ENCODE peak calls at places on chromosomes 11 and 22, in eight cellular contexts. One of them, this sample, is unnamed.
A peak's percentile ranks its signal among the peaks of the same experiment; 100 is the strongest.

GRCh38 chr22:36435516-36436415 is 45.7 kb downstream of the TXN2 start:
- DNase-seq in effector memory CD4-positive, alpha-beta T cell: peak; percentile 60
- DNase-seq in naive thymus-derived CD4-positive, alpha-beta T cell: peak; percentile 89
- DNase-seq in psoas muscle: no peak
- DNase-seq in right lobe of liver: peak; percentile 78
- DNase-seq in mesenchymal stem cell: peak; percentile 67
- DNase-seq in GM23248: no peak
- DNase-seq in breast epithelium: peak; percentile 71
- DNase-seq in this sample: peak; percentile 76

GRCh38 chr11:64216879-64217278 is 9.1 kb downstream of the TRPT1 start:
- DNase-seq in effector memory CD4-positive, alpha-beta T cell: no peak
- DNase-seq in naive thymus-derived CD4-positive, alpha-beta T cell: no peak
- DNase-seq in psoas muscle: no peak
- DNase-seq in right lobe of liver: no peak
- DNase-seq in mesenchymal stem cell: no peak
- DNase-seq in GM23248: no peak
- DNase-seq in breast epithelium: no peak
- DNase-seq in this sample: no peak

GRCh38 chr22:47392729-47393128 is 630.3 kb downstream of the TBC1D22A start:
- DNase-seq in effector memory CD4-positive, alpha-beta T cell: no peak
- DNase-seq in naive thymus-derived CD4-positive, alpha-beta T cell: no peak
- DNase-seq in psoas muscle: no peak
- DNase-seq in right lobe of liver: peak; percentile 13
- DNase-seq in mesenchymal stem cell: no peak
- DNase-seq in GM23248: no peak
- DNase-seq in breast epithelium: no peak
- DNase-seq in this sample: no peak

GRCh38 chr11:75280770-75281468 is 40.3 kb downstream of the TPBGL start:
- DNase-seq in effector memory CD4-positive, alpha-beta T cell: no peak
- DNase-seq in naive thymus-derived CD4-positive, alpha-beta T cell: peak; percentile 8
- DNase-seq in psoas muscle: no peak
- DNase-seq in right lobe of liver: peak; percentile 24
- DNase-seq in mesenchymal stem cell: no peak
- DNase-seq in GM23248: no peak
- DNase-seq in breast epithelium: no peak
- DNase-seq in this sample: no peak

GRCh38 chr11:2567026-2567671 is 122.3 kb downstream of the KCNQ1 start:
- DNase-seq in effector memory CD4-positive, alpha-beta T cell: no peak
- DNase-seq in naive thymus-derived CD4-positive, alpha-beta T cell: no peak
- DNase-seq in psoas muscle: peak; percentile 3
- DNase-seq in right lobe of liver: peak; percentile 5
- DNase-seq in mesenchymal stem cell: no peak
- DNase-seq in GM23248: no peak
- DNase-seq in breast epithelium: no peak
- DNase-seq in this sample: no peak

GRCh38 chr22:24595228-24595627 is 2.4 kb upstream of the LRRC75B start:
- DNase-seq in effector memory CD4-positive, alpha-beta T cell: no peak
- DNase-seq in naive thymus-derived CD4-positive, alpha-beta T cell: no peak
- DNase-seq in psoas muscle: no peak
- DNase-seq in right lobe of liver: no peak
- DNase-seq in mesenchymal stem cell: no peak
- DNase-seq in GM23248: no peak
- DNase-seq in breast epithelium: no peak
- DNase-seq in this sample: no peak

GRCh38 chr11:117037952-117038350 is 60.3 kb downstream of the SIK3 start:
- DNase-seq in effector memory CD4-positive, alpha-beta T cell: no peak
- DNase-seq in naive thymus-derived CD4-positive, alpha-beta T cell: no peak
- DNase-seq in psoas muscle: no peak
- DNase-seq in right lobe of liver: no peak
- DNase-seq in mesenchymal stem cell: no peak
- DNase-seq in GM23248: no peak
- DNase-seq in breast epithelium: no peak
- DNase-seq in this sample: no peak

GRCh38 chr11:36057372-36058045 is 113.6 kb downstream of the LDLRAD3 start:
- DNase-seq in effector memory CD4-positive, alpha-beta T cell: no peak
- DNase-seq in naive thymus-derived CD4-positive, alpha-beta T cell: no peak
- DNase-seq in psoas muscle: peak; percentile 62
- DNase-seq in right lobe of liver: no peak
- DNase-seq in mesenchymal stem cell: no peak
- DNase-seq in GM23248: peak; percentile 21
- DNase-seq in breast epithelium: no peak
- DNase-seq in this sample: no peak

GRCh38 chr11:28529540-28530410 is 421.6 kb downstream of the METTL15 start:
- DNase-seq in effector memory CD4-positive, alpha-beta T cell: no peak
- DNase-seq in naive thymus-derived CD4-positive, alpha-beta T cell: no peak
- DNase-seq in psoas muscle: no peak
- DNase-seq in right lobe of liver: no peak
- DNase-seq in mesenchymal stem cell: peak; percentile 75
- DNase-seq in GM23248: peak; percentile 71
- DNase-seq in breast epithelium: no peak
- DNase-seq in this sample: no peak

GRCh38 chr11:35558468-35558867 is 33.1 kb upstream of the PAMR1 start:
- DNase-seq in effector memory CD4-positive, alpha-beta T cell: no peak
- DNase-seq in naive thymus-derived CD4-positive, alpha-beta T cell: no peak
- DNase-seq in psoas muscle: no peak
- DNase-seq in right lobe of liver: no peak
- DNase-seq in mesenchymal stem cell: peak; percentile 93
- DNase-seq in GM23248: no peak
- DNase-seq in breast epithelium: no peak
- DNase-seq in this sample: no peak

GRCh38 chr11:73969991-73970800 is 12.4 kb downstream of the UCP2 start:
- DNase-seq in effector memory CD4-positive, alpha-beta T cell: no peak
- DNase-seq in naive thymus-derived CD4-positive, alpha-beta T cell: peak; percentile 35
- DNase-seq in psoas muscle: no peak
- DNase-seq in right lobe of liver: no peak
- DNase-seq in mesenchymal stem cell: no peak
- DNase-seq in GM23248: no peak
- DNase-seq in breast epithelium: no peak
- DNase-seq in this sample: peak; percentile 52

GRCh38 chr11:82995276-82995675 is 76.4 kb downstream of the RAB30 start:
- DNase-seq in effector memory CD4-positive, alpha-beta T cell: no peak
- DNase-seq in naive thymus-derived CD4-positive, alpha-beta T cell: no peak
- DNase-seq in psoas muscle: no peak
- DNase-seq in right lobe of liver: no peak
- DNase-seq in mesenchymal stem cell: no peak
- DNase-seq in GM23248: no peak
- DNase-seq in breast epithelium: no peak
- DNase-seq in this sample: no peak

GRCh38 chr22:39077513-39077840 is 402 bp downstream of the APOBEC3G start:
- DNase-seq in effector memory CD4-positive, alpha-beta T cell: no peak
- DNase-seq in naive thymus-derived CD4-positive, alpha-beta T cell: no peak
- DNase-seq in psoas muscle: no peak
- DNase-seq in right lobe of liver: no peak
- DNase-seq in mesenchymal stem cell: no peak
- DNase-seq in GM23248: no peak
- DNase-seq in breast epithelium: no peak
- DNase-seq in this sample: no peak

GRCh38 chr22:38051900-38052862 is 5.0 kb upstream of the PICK1 start:
- DNase-seq in effector memory CD4-positive, alpha-beta T cell: peak; percentile 66
- DNase-seq in naive thymus-derived CD4-positive, alpha-beta T cell: peak; percentile 65
- DNase-seq in psoas muscle: peak; percentile 77
- DNase-seq in right lobe of liver: peak; percentile 82
- DNase-seq in mesenchymal stem cell: peak; percentile 78
- DNase-seq in GM23248: peak; percentile 78
- DNase-seq in breast epithelium: peak; percentile 68
- DNase-seq in this sample: peak; percentile 79

GRCh38 chr22:38049812-38050619 is 7.2 kb upstream of the PICK1 start:
- DNase-seq in effector memory CD4-positive, alpha-beta T cell: no peak
- DNase-seq in naive thymus-derived CD4-positive, alpha-beta T cell: no peak
- DNase-seq in psoas muscle: no peak
- DNase-seq in right lobe of liver: no peak
- DNase-seq in mesenchymal stem cell: no peak
- DNase-seq in GM23248: no peak
- DNase-seq in breast epithelium: no peak
- DNase-seq in this sample: no peak

GRCh38 chr22:38046070-38046748 is 11.0 kb upstream of the PICK1 start:
- DNase-seq in effector memory CD4-positive, alpha-beta T cell: no peak
- DNase-seq in naive thymus-derived CD4-positive, alpha-beta T cell: no peak
- DNase-seq in psoas muscle: no peak
- DNase-seq in right lobe of liver: no peak
- DNase-seq in mesenchymal stem cell: no peak
- DNase-seq in GM23248: no peak
- DNase-seq in breast epithelium: no peak
- DNase-seq in this sample: no peak

GRCh38 chr22:38051261-38051660 is 5.9 kb upstream of the PICK1 start:
- DNase-seq in effector memory CD4-positive, alpha-beta T cell: no peak
- DNase-seq in naive thymus-derived CD4-positive, alpha-beta T cell: no peak
- DNase-seq in psoas muscle: no peak
- DNase-seq in right lobe of liver: no peak
- DNase-seq in mesenchymal stem cell: no peak
- DNase-seq in GM23248: no peak
- DNase-seq in breast epithelium: no peak
- DNase-seq in this sample: no peak

DNA sequence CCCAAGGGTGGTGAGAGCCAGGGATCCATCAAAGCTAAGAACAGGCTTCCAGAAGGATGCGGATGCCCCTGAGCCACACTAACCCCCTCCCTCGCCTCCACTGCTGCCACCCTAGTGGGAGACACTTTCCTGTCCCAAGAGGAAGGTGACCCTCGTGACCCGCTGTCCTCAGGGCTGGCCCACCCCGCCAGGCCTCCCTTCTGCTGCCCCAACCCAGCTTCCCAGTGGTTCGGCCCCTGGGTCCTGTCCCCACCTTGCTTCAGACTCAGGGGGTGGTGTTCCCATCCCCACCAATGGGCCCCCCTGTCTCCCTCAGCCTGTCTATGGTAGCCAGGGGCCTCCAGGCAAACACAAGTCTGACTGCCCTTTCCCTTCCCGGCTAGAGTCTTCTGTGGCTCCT is 6.5 kb upstream of the PICK1 start:
- DNase-seq in effector memory CD4-positive, alpha-beta T cell: no peak
- DNase-seq in naive thymus-derived CD4-positive, alpha-beta T cell: no peak
- DNase-seq in psoas muscle: no peak
- DNase-seq in right lobe of liver: no peak
- DNase-seq in mesenchymal stem cell: no peak
- DNase-seq in GM23248: no peak
- DNase-seq in breast epithelium: no peak
- DNase-seq in this sample: no peak
- H3K27ac ChIP-seq in effector memory CD4-positive, alpha-beta T cell: no peak overlapping the region
- H3K27ac ChIP-seq in naive thymus-derived CD4-positive, alpha-beta T cell: no peak overlapping the region
- H3K27ac ChIP-seq in psoas muscle: no peak overlapping the region
- H3K27ac ChIP-seq in right lobe of liver: no peak overlapping the region
- H3K27ac ChIP-seq in mesenchymal stem cell: no peak overlapping the region
- H3K27ac ChIP-seq in GM23248: no peak overlapping the region
- H3K27ac ChIP-seq in breast epithelium: no peak overlapping the region
- H3K27ac ChIP-seq in this sample: no peak overlapping the region

GRCh38 chr11:108732395-108732794 is 67.5 kb downstream of the DDX10 start:
- DNase-seq in effector memory CD4-positive, alpha-beta T cell: no peak
- DNase-seq in naive thymus-derived CD4-positive, alpha-beta T cell: no peak
- DNase-seq in psoas muscle: no peak
- DNase-seq in right lobe of liver: no peak
- DNase-seq in mesenchymal stem cell: no peak
- DNase-seq in GM23248: no peak
- DNase-seq in breast epithelium: no peak
- DNase-seq in this sample: no peak

GRCh38 chr11:108727665-108728064 is 62.8 kb downstream of the DDX10 start:
- DNase-seq in effector memory CD4-positive, alpha-beta T cell: no peak
- DNase-seq in naive thymus-derived CD4-positive, alpha-beta T cell: no peak
- DNase-seq in psoas muscle: no peak
- DNase-seq in right lobe of liver: no peak
- DNase-seq in mesenchymal stem cell: no peak
- DNase-seq in GM23248: no peak
- DNase-seq in breast epithelium: no peak
- DNase-seq in this sample: no peak

GRCh38 chr11:108734956-108735559 is 70.2 kb downstream of the DDX10 start:
- DNase-seq in effector memory CD4-positive, alpha-beta T cell: no peak
- DNase-seq in naive thymus-derived CD4-positive, alpha-beta T cell: no peak
- DNase-seq in psoas muscle: no peak
- DNase-seq in right lobe of liver: no peak
- DNase-seq in mesenchymal stem cell: peak; percentile 26
- DNase-seq in GM23248: peak; percentile 24
- DNase-seq in breast epithelium: no peak
- DNase-seq in this sample: no peak

GRCh38 chr11:108733479-108734116 is 68.7 kb downstream of the DDX10 start:
- DNase-seq in effector memory CD4-positive, alpha-beta T cell: no peak
- DNase-seq in naive thymus-derived CD4-positive, alpha-beta T cell: no peak
- DNase-seq in psoas muscle: no peak
- DNase-seq in right lobe of liver: no peak
- DNase-seq in mesenchymal stem cell: peak; percentile 39
- DNase-seq in GM23248: peak; percentile 70
- DNase-seq in breast epithelium: no peak
- DNase-seq in this sample: no peak
- H3K27ac ChIP-seq in effector memory CD4-positive, alpha-beta T cell: no peak overlapping the region
- H3K27ac ChIP-seq in naive thymus-derived CD4-positive, alpha-beta T cell: no peak overlapping the region
- H3K27ac ChIP-seq in psoas muscle: no peak overlapping the region
- H3K27ac ChIP-seq in right lobe of liver: no peak overlapping the region
- H3K27ac ChIP-seq in mesenchymal stem cell: no peak overlapping the region
- H3K27ac ChIP-seq in GM23248: no peak overlapping the region
- H3K27ac ChIP-seq in breast epithelium: no peak overlapping the region
- H3K27ac ChIP-seq in this sample: no peak overlapping the region

DNA sequence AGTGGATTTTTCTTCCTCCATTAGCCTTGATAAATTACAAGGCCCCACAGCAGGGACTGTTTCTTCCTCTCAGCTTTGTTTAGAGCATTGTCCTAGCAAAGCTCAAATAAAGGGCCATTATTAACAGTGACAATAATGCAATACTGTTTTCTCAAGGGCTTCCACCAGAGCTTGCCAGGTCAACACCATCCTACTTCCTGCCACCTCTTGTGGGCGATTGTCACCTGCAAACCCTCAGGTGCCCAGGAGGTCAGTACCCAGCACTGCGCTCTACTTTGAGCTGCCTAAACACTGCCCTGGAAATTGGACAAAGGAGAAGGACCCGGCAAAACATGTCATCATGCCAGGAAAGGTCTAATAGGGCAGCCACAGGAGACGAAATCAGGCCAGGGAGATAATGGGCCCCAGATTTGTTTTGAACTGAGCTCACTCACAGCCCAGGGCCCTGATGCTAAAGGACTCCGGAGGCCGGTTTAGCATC is 95.2 kb downstream of the ABTB2 start:
- DNase-seq in effector memory CD4-positive, alpha-beta T cell: no peak
- DNase-seq in naive thymus-derived CD4-positive, alpha-beta T cell: no peak
- DNase-seq in psoas muscle: no peak
- DNase-seq in right lobe of liver: peak; percentile 29
- DNase-seq in mesenchymal stem cell: no peak
- DNase-seq in GM23248: no peak
- DNase-seq in breast epithelium: peak; percentile 37
- DNase-seq in this sample: no peak
- H3K27ac ChIP-seq in effector memory CD4-positive, alpha-beta T cell: no peak overlapping the region
- H3K27ac ChIP-seq in naive thymus-derived CD4-positive, alpha-beta T cell: no peak overlapping the region
- H3K27ac ChIP-seq in psoas muscle: no peak overlapping the region
- H3K27ac ChIP-seq in right lobe of liver: peak overlapping the region; percentile 54
- H3K27ac ChIP-seq in mesenchymal stem cell: peak overlapping the region; percentile 42
- H3K27ac ChIP-seq in GM23248: no peak overlapping the region
- H3K27ac ChIP-seq in breast epithelium: peak overlapping the region; percentile 75
- H3K27ac ChIP-seq in this sample: no peak overlapping the region

DNA sequence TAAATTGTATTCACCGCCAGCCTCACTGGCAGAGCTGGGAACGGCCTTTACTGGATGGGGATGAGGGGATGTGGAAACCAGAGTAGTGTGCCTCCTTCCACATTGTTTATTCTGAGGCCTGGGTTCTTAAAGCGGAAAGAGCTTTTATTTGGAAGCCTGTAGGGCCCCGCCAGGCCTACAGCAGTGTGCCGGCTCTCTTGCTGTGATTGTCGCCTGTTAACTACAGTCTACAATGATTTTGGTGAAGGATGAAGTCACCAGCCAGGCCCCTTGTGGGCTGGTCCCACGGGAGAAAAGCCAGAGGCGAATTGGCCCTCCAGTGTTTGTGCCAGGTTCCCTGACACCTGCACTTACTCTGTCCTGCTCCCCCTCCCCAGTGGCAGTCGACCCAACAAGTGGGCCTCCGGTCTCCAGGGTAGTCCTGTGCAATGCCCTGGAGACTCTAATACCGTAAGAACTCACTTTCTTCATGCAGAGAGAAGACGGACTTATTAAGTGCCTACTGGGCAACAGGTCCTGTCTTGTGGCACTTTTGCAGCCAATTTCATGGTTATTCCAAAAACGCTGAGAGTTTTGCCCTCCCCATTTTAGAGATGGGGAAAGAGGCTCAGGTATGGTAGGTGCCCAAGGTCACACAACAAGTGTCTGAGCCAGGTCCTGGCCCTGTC is 1.2 kb downstream of the MICAL2 start:
- DNase-seq in effector memory CD4-positive, alpha-beta T cell: no peak
- DNase-seq in naive thymus-derived CD4-positive, alpha-beta T cell: no peak
- DNase-seq in psoas muscle: no peak
- DNase-seq in right lobe of liver: no peak
- DNase-seq in mesenchymal stem cell: peak; percentile 59
- DNase-seq in GM23248: peak; percentile 37
- DNase-seq in breast epithelium: no peak
- DNase-seq in this sample: no peak
- H3K27ac ChIP-seq in effector memory CD4-positive, alpha-beta T cell: no peak overlapping the region
- H3K27ac ChIP-seq in naive thymus-derived CD4-positive, alpha-beta T cell: no peak overlapping the region
- H3K27ac ChIP-seq in psoas muscle: peak overlapping the region; percentile 85
- H3K27ac ChIP-seq in right lobe of liver: peak overlapping the region; percentile 86
- H3K27ac ChIP-seq in mesenchymal stem cell: peak overlapping the region; percentile 10
- H3K27ac ChIP-seq in GM23248: peak overlapping the region; percentile 45
- H3K27ac ChIP-seq in breast epithelium: peak overlapping the region; percentile 83
- H3K27ac ChIP-seq in this sample: no peak overlapping the region